ENCODE peak calls at places on chromosomes 3 and 15, in nine cellular contexts. One of them, this sample, is unnamed.

GRCh38 chr15:90106522-90107117 is 4.4 kb upstream of the IDH2 start:
- DNase-seq in skeletal muscle cell: no peak
- DNase-seq in NCI-H1105: no peak
- DNase-seq in activated CD4-positive, alpha-beta T cell treated with anti-CD3 and anti-CD28 coated beads, Interleukin-2, amount 10 ng/mL, durations not matched to agents 7 days and 5 days: no peak
- DNase-seq in NCI-H1092: no peak
- DNase-seq in mesendoderm: peak
- DNase-seq in kidney epithelial cell: no peak
- DNase-seq in T-helper 1 cell: no peak
- DNase-seq in Panc1: no peak
- DNase-seq in this sample: no peak

GRCh38 chr3:64344721-64345207 is 119.5 kb upstream of the PRICKLE2 start:
- DNase-seq in skeletal muscle cell: peak
- DNase-seq in NCI-H1105: no peak
- DNase-seq in activated CD4-positive, alpha-beta T cell treated with anti-CD3 and anti-CD28 coated beads, Interleukin-2, amount 10 ng/mL, durations not matched to agents 7 days and 5 days: no peak
- DNase-seq in NCI-H1092: no peak
- DNase-seq in mesendoderm: peak
- DNase-seq in kidney epithelial cell: peak
- DNase-seq in T-helper 1 cell: no peak
- DNase-seq in Panc1: no peak
- DNase-seq in this sample: peak

GRCh38 chr15:39530446-39531342 is 50.2 kb upstream of the THBS1 start:
- DNase-seq in skeletal muscle cell: no peak
- DNase-seq in NCI-H1105: no peak
- DNase-seq in activated CD4-positive, alpha-beta T cell treated with anti-CD3 and anti-CD28 coated beads, Interleukin-2, amount 10 ng/mL, durations not matched to agents 7 days and 5 days: no peak
- DNase-seq in NCI-H1092: no peak
- DNase-seq in mesendoderm: peak
- DNase-seq in kidney epithelial cell: no peak
- DNase-seq in T-helper 1 cell: peak
- DNase-seq in Panc1: no peak
- DNase-seq in this sample: no peak

GRCh38 chr15:57345584-57345983 is 30.7 kb upstream of the CGNL1 start:
- DNase-seq in skeletal muscle cell: no peak
- DNase-seq in NCI-H1105: no peak
- DNase-seq in activated CD4-positive, alpha-beta T cell treated with anti-CD3 and anti-CD28 coated beads, Interleukin-2, amount 10 ng/mL, durations not matched to agents 7 days and 5 days: no peak
- DNase-seq in NCI-H1092: peak
- DNase-seq in mesendoderm: peak
- DNase-seq in kidney epithelial cell: no peak
- DNase-seq in T-helper 1 cell: no peak
- DNase-seq in Panc1: no peak
- DNase-seq in this sample: no peak

GRCh38 chr3:135531996-135532395 is 433.5 kb upstream of the PPP2R3A start:
- DNase-seq in skeletal muscle cell: no peak
- DNase-seq in NCI-H1105: peak
- DNase-seq in activated CD4-positive, alpha-beta T cell treated with anti-CD3 and anti-CD28 coated beads, Interleukin-2, amount 10 ng/mL, durations not matched to agents 7 days and 5 days: no peak
- DNase-seq in NCI-H1092: peak
- DNase-seq in mesendoderm: no peak
- DNase-seq in kidney epithelial cell: no peak
- DNase-seq in T-helper 1 cell: no peak
- DNase-seq in Panc1: no peak
- DNase-seq in this sample: no peak

GRCh38 chr3:146655333-146655996 is 50.3 kb upstream of the PLSCR5 start:
- DNase-seq in skeletal muscle cell: no peak
- DNase-seq in NCI-H1105: no peak
- DNase-seq in activated CD4-positive, alpha-beta T cell treated with anti-CD3 and anti-CD28 coated beads, Interleukin-2, amount 10 ng/mL, durations not matched to agents 7 days and 5 days: no peak
- DNase-seq in NCI-H1092: no peak
- DNase-seq in mesendoderm: no peak
- DNase-seq in kidney epithelial cell: no peak
- DNase-seq in T-helper 1 cell: no peak
- DNase-seq in Panc1: no peak
- DNase-seq in this sample: no peak

GRCh38 chr3:9833078-9833477 is 10.7 kb downstream of the RPUSD3 start:
- DNase-seq in skeletal muscle cell: no peak
- DNase-seq in NCI-H1105: no peak
- DNase-seq in activated CD4-positive, alpha-beta T cell treated with anti-CD3 and anti-CD28 coated beads, Interleukin-2, amount 10 ng/mL, durations not matched to agents 7 days and 5 days: no peak
- DNase-seq in NCI-H1092: no peak
- DNase-seq in mesendoderm: no peak
- DNase-seq in kidney epithelial cell: no peak
- DNase-seq in T-helper 1 cell: no peak
- DNase-seq in Panc1: no peak
- DNase-seq in this sample: no peak

GRCh38 chr3:23648965-23649328 is 156.8 kb upstream of the UBE2E1 start:
- DNase-seq in skeletal muscle cell: no peak
- DNase-seq in NCI-H1105: no peak
- DNase-seq in activated CD4-positive, alpha-beta T cell treated with anti-CD3 and anti-CD28 coated beads, Interleukin-2, amount 10 ng/mL, durations not matched to agents 7 days and 5 days: no peak
- DNase-seq in NCI-H1092: no peak
- DNase-seq in mesendoderm: no peak
- DNase-seq in kidney epithelial cell: no peak
- DNase-seq in T-helper 1 cell: no peak
- DNase-seq in Panc1: no peak
- DNase-seq in this sample: no peak

GRCh38 chr3:114014211-114014610 is 42.1 kb downstream of the CCDC191 start:
- DNase-seq in skeletal muscle cell: no peak
- DNase-seq in NCI-H1105: no peak
- DNase-seq in activated CD4-positive, alpha-beta T cell treated with anti-CD3 and anti-CD28 coated beads, Interleukin-2, amount 10 ng/mL, durations not matched to agents 7 days and 5 days: no peak
- DNase-seq in NCI-H1092: no peak
- DNase-seq in mesendoderm: no peak
- DNase-seq in kidney epithelial cell: no peak
- DNase-seq in T-helper 1 cell: no peak
- DNase-seq in Panc1: no peak
- DNase-seq in this sample: no peak

GRCh38 chr3:177358085-177358967 is 161.0 kb upstream of the TBL1XR1 start:
- DNase-seq in skeletal muscle cell: no peak
- DNase-seq in NCI-H1105: no peak
- DNase-seq in activated CD4-positive, alpha-beta T cell treated with anti-CD3 and anti-CD28 coated beads, Interleukin-2, amount 10 ng/mL, durations not matched to agents 7 days and 5 days: peak
- DNase-seq in NCI-H1092: no peak
- DNase-seq in mesendoderm: peak
- DNase-seq in kidney epithelial cell: no peak
- DNase-seq in T-helper 1 cell: peak
- DNase-seq in Panc1: peak
- DNase-seq in this sample: no peak

GRCh38 chr3:60756231-60756630 is 495.0 kb downstream of the FHIT start:
- DNase-seq in skeletal muscle cell: no peak
- DNase-seq in NCI-H1105: no peak
- DNase-seq in activated CD4-positive, alpha-beta T cell treated with anti-CD3 and anti-CD28 coated beads, Interleukin-2, amount 10 ng/mL, durations not matched to agents 7 days and 5 days: no peak
- DNase-seq in NCI-H1092: no peak
- DNase-seq in mesendoderm: no peak
- DNase-seq in kidney epithelial cell: no peak
- DNase-seq in T-helper 1 cell: no peak
- DNase-seq in Panc1: no peak
- DNase-seq in this sample: no peak

GRCh38 chr3:139534444-139534812 is 5.1 kb downstream of the RBP1 start:
- DNase-seq in skeletal muscle cell: peak
- DNase-seq in NCI-H1105: peak
- DNase-seq in activated CD4-positive, alpha-beta T cell treated with anti-CD3 and anti-CD28 coated beads, Interleukin-2, amount 10 ng/mL, durations not matched to agents 7 days and 5 days: no peak
- DNase-seq in NCI-H1092: peak
- DNase-seq in mesendoderm: no peak
- DNase-seq in kidney epithelial cell: peak
- DNase-seq in T-helper 1 cell: no peak
- DNase-seq in Panc1: no peak
- DNase-seq in this sample: peak

GRCh38 chr3:67923796-67924195 is 269.4 kb upstream of the SUCLG2 start:
- DNase-seq in skeletal muscle cell: no peak
- DNase-seq in NCI-H1105: no peak
- DNase-seq in activated CD4-positive, alpha-beta T cell treated with anti-CD3 and anti-CD28 coated beads, Interleukin-2, amount 10 ng/mL, durations not matched to agents 7 days and 5 days: no peak
- DNase-seq in NCI-H1092: no peak
- DNase-seq in mesendoderm: no peak
- DNase-seq in kidney epithelial cell: no peak
- DNase-seq in T-helper 1 cell: no peak
- DNase-seq in Panc1: no peak
- DNase-seq in this sample: no peak

GRCh38 chr15:77239892-77240608 is 169.1 kb upstream of the TSPAN3 start:
- DNase-seq in skeletal muscle cell: no peak
- DNase-seq in NCI-H1105: no peak
- DNase-seq in activated CD4-positive, alpha-beta T cell treated with anti-CD3 and anti-CD28 coated beads, Interleukin-2, amount 10 ng/mL, durations not matched to agents 7 days and 5 days: no peak
- DNase-seq in NCI-H1092: no peak
- DNase-seq in mesendoderm: no peak
- DNase-seq in kidney epithelial cell: no peak
- DNase-seq in T-helper 1 cell: no peak
- DNase-seq in Panc1: no peak
- DNase-seq in this sample: no peak

GRCh38 chr15:77855871-77856270 is 221.6 kb downstream of the TBC1D2B start:
- DNase-seq in skeletal muscle cell: no peak
- DNase-seq in NCI-H1105: no peak
- DNase-seq in activated CD4-positive, alpha-beta T cell treated with anti-CD3 and anti-CD28 coated beads, Interleukin-2, amount 10 ng/mL, durations not matched to agents 7 days and 5 days: no peak
- DNase-seq in NCI-H1092: no peak
- DNase-seq in mesendoderm: no peak
- DNase-seq in kidney epithelial cell: no peak
- DNase-seq in T-helper 1 cell: no peak
- DNase-seq in Panc1: no peak
- DNase-seq in this sample: no peak

GRCh38 chr15:22979069-22979698 is 984 bp downstream of the CYFIP1 start:
- DNase-seq in skeletal muscle cell: no peak
- DNase-seq in NCI-H1105: peak
- DNase-seq in activated CD4-positive, alpha-beta T cell treated with anti-CD3 and anti-CD28 coated beads, Interleukin-2, amount 10 ng/mL, durations not matched to agents 7 days and 5 days: peak
- DNase-seq in NCI-H1092: no peak
- DNase-seq in mesendoderm: peak
- DNase-seq in kidney epithelial cell: no peak
- DNase-seq in T-helper 1 cell: peak
- DNase-seq in Panc1: no peak
- DNase-seq in this sample: no peak

GRCh38 chr3:5187920-5188418 is 462 bp downstream of the EDEM1 start:
- DNase-seq in skeletal muscle cell: no peak
- DNase-seq in NCI-H1105: no peak
- DNase-seq in activated CD4-positive, alpha-beta T cell treated with anti-CD3 and anti-CD28 coated beads, Interleukin-2, amount 10 ng/mL, durations not matched to agents 7 days and 5 days: peak
- DNase-seq in NCI-H1092: no peak
- DNase-seq in mesendoderm: peak
- DNase-seq in kidney epithelial cell: no peak
- DNase-seq in T-helper 1 cell: peak
- DNase-seq in Panc1: no peak
- DNase-seq in this sample: no peak